ENCODE peak calls at places on chromosomes 1 and 21, in nine cellular contexts. Q is neural progenitor cell, R is BE2C, J is fibroblast of mammary gland, K is DND-41, W is body of pancreas, D is endothelial cell, L is breast epithelium, O is AG09309. S is an unnamed sample.

GRCh38 chr1:198641506-198641905 is 2.7 kb downstream of the PTPRC start:
- DNase-seq in Q (no peak), R (no peak), J (peak), K (no peak), W (no peak), D (no peak), L (no peak), O (no peak), S (no peak)

GRCh38 chr1:43432907-43433306 is 20.8 kb downstream of the HYI start:
- DNase-seq in Q (no peak), R (no peak), J (no peak), K (no peak), W (no peak), D (no peak), L (peak), O (no peak), S (no peak)

GRCh38 chr1:159917533-159917932 is 7.8 kb downstream of the TAGLN2 start:
- DNase-seq in Q (peak), R (no peak), J (no peak), K (no peak), W (peak), D (no peak), L (no peak), O (no peak), S (no peak)

GRCh38 chr1:115469703-115470476 is 131.8 kb upstream of the NGF start:
- DNase-seq in Q (peak), R (peak), J (peak), K (peak), W (peak), D (peak), L (no peak), O (no peak), S (peak)

GRCh38 chr1:72241397-72241796 is 40.9 kb downstream of the NEGR1 start:
- DNase-seq in Q (no peak), R (no peak), J (peak), K (no peak), W (no peak), D (no peak), L (no peak), O (no peak), S (no peak)

GRCh38 chr1:9671377-9672140 is 20.0 kb downstream of the PIK3CD start:
- DNase-seq in Q (no peak), R (no peak), J (peak), K (no peak), W (no peak), D (no peak), L (no peak), O (no peak), S (no peak)

GRCh38 chr1:226798427-226799411 is 59.6 kb upstream of the ITPKB start:
- DNase-seq in Q (no peak), R (no peak), J (no peak), K (peak), W (no peak), D (peak), L (no peak), O (no peak), S (no peak)

GRCh38 chr1:225441314-225442119 is 13.7 kb upstream of the LBR start:
- DNase-seq in Q (no peak), R (no peak), J (peak), K (no peak), W (peak), D (no peak), L (no peak), O (no peak), S (no peak)

GRCh38 chr1:27634982-27635362 is at the start of gene FGR:
- DNase-seq in Q (no peak), R (no peak), J (no peak), K (no peak), W (no peak), D (no peak), L (no peak), O (no peak), S (no peak)

GRCh38 chr1:59122527-59122926 is 174.4 kb upstream of the FGGY start:
- DNase-seq in Q (no peak), R (no peak), J (no peak), K (no peak), W (no peak), D (no peak), L (no peak), O (no peak), S (no peak)

GRCh38 chr1:203572134-203572625 is 54.5 kb upstream of the ATP2B4 start:
- DNase-seq in Q (peak), R (no peak), J (no peak), K (no peak), W (no peak), D (peak), L (no peak), O (no peak), S (peak)

GRCh38 chr1:226783202-226783601 is 44.1 kb upstream of the ITPKB start:
- DNase-seq in Q (no peak), R (no peak), J (no peak), K (no peak), W (no peak), D (no peak), L (no peak), O (no peak), S (no peak)

GRCh38 chr1:83857108-83857507 is 141.8 kb downstream of the TTLL7 start:
- DNase-seq in Q (peak), R (no peak), J (peak), K (no peak), W (no peak), D (no peak), L (no peak), O (peak), S (no peak)

GRCh38 chr1:46342084-46342656 is 1.6 kb downstream of the NSUN4 start:
- DNase-seq in Q (peak), R (no peak), J (peak), K (no peak), W (no peak), D (peak), L (no peak), O (no peak), S (peak)

GRCh38 chr1:70487910-70488665 is 77.0 kb downstream of the CTH start:
- DNase-seq in Q (peak), R (peak), J (peak), K (no peak), W (peak), D (peak), L (no peak), O (no peak), S (peak)

GRCh38 chr1:117210386-117210785 is 341 bp downstream of the VTCN1 start:
- DNase-seq in Q (no peak), R (no peak), J (no peak), K (no peak), W (peak), D (no peak), L (no peak), O (no peak), S (no peak)

GRCh38 chr1:54812801-54813478 is 11.8 kb upstream of the TTC22 start:
- DNase-seq in Q (no peak), R (no peak), J (no peak), K (no peak), W (peak), D (no peak), L (no peak), O (no peak), S (no peak)

GRCh38 chr1:196071452-196071851 is 536.8 kb downstream of the KCNT2 start:
- DNase-seq in Q (no peak), R (no peak), J (no peak), K (no peak), W (no peak), D (no peak), L (no peak), O (no peak), S (no peak)

GRCh38 chr21:45523411-45524101 is 18.7 kb downstream of the SLC19A1 start:
- DNase-seq in Q (no peak), R (peak), J (no peak), K (no peak), W (peak), D (no peak), L (peak), O (no peak), S (peak)

GRCh38 chr1:38009088-38009840 is 3.3 kb upstream of the UTP11 start:
- DNase-seq in Q (peak), R (no peak), J (peak), K (peak), W (no peak), D (no peak), L (no peak), O (peak), S (no peak)

GRCh38 chr1:117051224-117052064 is 8.7 kb upstream of the TTF2 start:
- DNase-seq in Q (no peak), R (no peak), J (peak), K (no peak), W (no peak), D (no peak), L (peak), O (no peak), S (no peak)

GRCh38 chr1:6603424-6603850 is 768 bp upstream of the KLHL21 start:
- DNase-seq in Q (peak), R (peak), J (peak), K (no peak), W (peak), D (peak), L (no peak), O (no peak), S (peak)

GRCh38 chr1:212514056-212514614 is 81.4 kb downstream of the NENF start:
- DNase-seq in Q (no peak), R (peak), J (peak), K (no peak), W (peak), D (no peak), L (no peak), O (no peak), S (peak)

GRCh38 chr1:155305881-155306391 is 2.7 kb upstream of the FDPS start:
- DNase-seq in Q (no peak), R (no peak), J (peak), K (no peak), W (peak), D (no peak), L (no peak), O (peak), S (no peak)

GRCh38 chr1:87757700-87758099 is 429.0 kb downstream of the LMO4 start:
- DNase-seq in Q (no peak), R (no peak), J (peak), K (no peak), W (no peak), D (no peak), L (no peak), O (no peak), S (no peak)

GRCh38 chr1:205704891-205705290 is 24.6 kb upstream of the SLC45A3 start:
- DNase-seq in Q (no peak), R (no peak), J (no peak), K (no peak), W (no peak), D (no peak), L (no peak), O (no peak), S (no peak)

GRCh38 chr1:206461602-206462455 is 8.4 kb upstream of the IKBKE start:
- DNase-seq in Q (peak), R (peak), J (peak), K (peak), W (peak), D (peak), L (no peak), O (no peak), S (peak)

GRCh38 chr1:153623091-153623490 is 4.2 kb downstream of the S100A13 start:
- DNase-seq in Q (no peak), R (no peak), J (no peak), K (no peak), W (no peak), D (no peak), L (no peak), O (no peak), S (no peak)

GRCh38 chr1:110152133-110152785 is 2.0 kb downstream of the SLC6A17 start:
- DNase-seq in Q (no peak), R (no peak), J (peak), K (no peak), W (no peak), D (no peak), L (no peak), O (no peak), S (no peak)

GRCh38 chr1:110148961-110149360 is 1.3 kb upstream of the SLC6A17 start:
- DNase-seq in Q (peak), R (no peak), J (peak), K (no peak), W (no peak), D (no peak), L (no peak), O (no peak), S (no peak)

GRCh38 chr1:110151175-110151715 is 951 bp downstream of the SLC6A17 start:
- DNase-seq in Q (peak), R (no peak), J (peak), K (no peak), W (no peak), D (peak), L (no peak), O (no peak), S (no peak)

GRCh38 chr1:110153407-110153950 is 3.2 kb downstream of the SLC6A17 start:
- DNase-seq in Q (no peak), R (no peak), J (no peak), K (no peak), W (no peak), D (no peak), L (no peak), O (no peak), S (no peak)

DNA sequence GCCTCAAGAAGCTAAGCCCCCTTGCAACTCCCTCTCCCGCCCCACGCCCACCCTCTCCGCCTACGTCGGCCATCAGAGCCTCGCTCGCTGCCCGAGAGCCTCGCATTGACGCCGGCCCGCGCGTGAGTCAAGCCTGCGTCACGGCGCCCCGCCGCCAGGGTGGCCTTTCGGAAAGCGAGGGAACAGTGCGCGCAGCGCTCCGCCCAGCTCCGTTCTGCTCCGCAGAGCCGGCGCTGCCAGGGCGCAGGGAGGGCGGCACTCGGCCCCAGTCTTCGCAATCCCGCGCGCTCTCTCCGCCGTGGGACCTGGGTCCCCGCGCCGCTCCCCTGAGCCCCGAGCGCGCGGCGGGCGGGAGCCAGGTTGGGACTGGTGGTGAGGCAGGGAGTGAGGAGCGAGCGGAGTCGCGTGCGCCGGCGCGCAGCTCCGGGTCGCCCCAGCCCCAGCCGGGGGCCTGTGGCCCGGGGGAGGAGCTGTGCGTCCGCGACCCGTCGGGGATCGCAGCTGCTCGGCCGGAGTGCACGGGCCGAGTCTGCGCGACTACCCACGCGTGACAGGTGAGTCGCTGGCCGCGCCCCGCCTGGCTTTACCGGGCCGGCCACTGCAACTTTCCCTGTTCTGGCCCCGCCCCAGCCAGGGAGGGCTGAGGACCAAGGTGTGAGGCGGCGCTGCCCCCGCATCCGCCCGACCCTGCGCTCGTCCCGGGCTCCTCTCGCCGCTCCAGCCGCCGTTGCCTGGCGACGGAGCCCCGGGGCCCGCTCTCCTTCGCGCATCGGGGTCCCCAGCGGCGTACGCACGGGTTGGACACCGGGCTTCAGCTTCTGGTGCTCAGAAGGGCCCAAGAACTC is at the start of gene SLC6A17:
- DNase-seq in Q (peak), R (peak), J (peak), K (no peak), W (peak), D (peak), L (no peak), O (no peak), S (peak)
- TF ChIP-seq CTCF in Q (peak), R (no peak), J (no peak), K (no peak), W (peak), D (peak), L (no peak), O (no peak), S (peak)

DNA sequence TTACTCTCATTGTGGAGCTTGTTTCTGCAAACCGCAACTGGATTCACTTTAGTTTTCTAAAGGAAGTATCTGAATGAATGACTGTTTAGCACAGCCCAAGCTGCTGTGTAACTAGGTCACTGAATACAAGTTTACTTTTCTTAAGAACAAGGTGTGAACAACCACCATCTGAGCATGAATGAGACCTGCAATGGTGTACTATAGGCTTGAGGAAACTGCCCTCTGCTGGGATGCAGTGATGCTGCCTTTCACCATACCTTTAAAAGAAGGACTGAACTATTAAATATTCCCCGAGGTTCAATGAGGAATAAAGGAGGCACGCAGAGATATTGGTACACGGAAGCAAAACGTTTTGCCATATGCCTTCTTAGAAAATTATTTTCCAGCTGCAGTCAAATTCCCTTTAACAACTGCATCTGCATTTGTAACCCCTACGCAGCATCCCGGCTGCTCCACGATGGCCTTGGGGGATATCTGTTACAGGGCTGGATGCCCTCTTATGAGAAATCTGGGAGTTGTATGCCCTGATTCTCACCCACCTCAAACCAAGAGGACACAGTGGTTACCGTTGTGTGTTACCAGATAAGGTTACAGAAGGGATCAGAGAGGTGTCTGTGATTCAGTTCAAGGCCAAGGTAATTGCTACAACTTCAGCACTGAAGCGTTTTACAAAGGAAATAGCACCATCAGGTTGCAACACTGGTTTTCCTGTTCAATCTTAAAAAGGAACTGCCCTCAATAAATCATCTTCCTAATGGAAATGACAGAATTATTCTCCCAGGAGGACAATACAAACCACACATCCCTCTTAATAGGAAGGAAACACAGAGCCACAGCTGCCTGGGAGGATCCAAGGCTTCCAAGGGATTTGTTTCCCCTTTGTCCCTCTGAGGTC is 470.5 kb downstream of the LTN1 start:
- DNase-seq in Q (peak), R (peak), J (peak), K (peak), W (no peak), D (peak), L (no peak), O (peak), S (no peak)
- TF ChIP-seq CTCF in Q (peak), R (peak), J (peak), K (peak), W (no peak), D (no peak), L (no peak), O (peak), S (no peak)

GRCh38 chr1:85894651-85895050 is 186.4 kb upstream of the ZNHIT6 start:
- DNase-seq in Q (peak), R (peak), J (peak), K (peak), W (no peak), D (peak), L (no peak), O (peak), S (peak)
- TF ChIP-seq CTCF in Q (peak), R (peak), J (peak), K (peak), W (peak), D (peak), L (no peak), O (peak), S (peak)

DNA sequence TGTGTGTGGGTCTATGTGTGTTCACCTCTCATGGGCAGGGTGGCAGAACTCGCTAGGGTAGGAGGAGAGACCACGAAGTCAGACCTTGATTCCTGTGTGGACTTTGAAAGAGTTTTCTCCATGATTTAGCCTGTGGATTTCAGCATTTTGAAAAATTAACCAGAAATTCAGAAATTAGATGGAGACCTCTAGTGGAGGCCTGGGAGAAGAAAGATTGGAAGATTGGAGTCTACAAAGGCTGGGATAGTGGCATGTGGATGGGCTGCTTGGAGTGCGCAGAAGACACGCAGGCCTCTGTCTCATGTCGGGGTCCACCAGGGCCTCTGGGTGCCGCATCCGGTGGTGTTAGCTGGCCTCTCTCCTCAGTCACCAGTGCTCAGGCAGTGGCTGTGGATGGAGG is 18.9 kb upstream of the IGSF5 start:
- DNase-seq in Q (no peak), R (no peak), J (no peak), K (no peak), W (no peak), D (no peak), L (no peak), O (no peak), S (no peak)
- TF ChIP-seq CTCF in Q (no peak), R (peak), J (no peak), K (no peak), W (no peak), D (no peak), L (no peak), O (no peak), S (no peak)

GRCh38 chr1:41918450-41919043 is at the start of gene HIVEP3:
- DNase-seq in Q (peak), R (peak), J (peak), K (peak), W (no peak), D (no peak), L (no peak), O (no peak), S (no peak)
- TF ChIP-seq CTCF in Q (peak), R (peak), J (peak), K (peak), W (peak), D (no peak), L (peak), O (peak), S (no peak)

GRCh38 chr1:119794856-119795255 is 16.4 kb downstream of the REG4 start:
- DNase-seq in Q (no peak), R (no peak), J (peak), K (no peak), W (no peak), D (no peak), L (no peak), O (no peak), S (no peak)
- TF ChIP-seq CTCF in Q (no peak), R (no peak), J (no peak), K (no peak), W (no peak), D (no peak), L (no peak), O (no peak), S (no peak)

GRCh38 chr21:33703750-33704606 is 61.7 kb downstream of the ITSN1 start:
- DNase-seq in Q (no peak), R (no peak), J (no peak), K (no peak), W (no peak), D (peak), L (no peak), O (no peak), S (no peak)

GRCh38 chr21:33707846-33708245 is 65.5 kb downstream of the ITSN1 start:
- DNase-seq in Q (no peak), R (no peak), J (no peak), K (no peak), W (no peak), D (no peak), L (no peak), O (no peak), S (no peak)

GRCh38 chr21:33712022-33712803 is 69.9 kb downstream of the ITSN1 start:
- DNase-seq in Q (no peak), R (no peak), J (no peak), K (no peak), W (no peak), D (no peak), L (no peak), O (no peak), S (no peak)

DNA sequence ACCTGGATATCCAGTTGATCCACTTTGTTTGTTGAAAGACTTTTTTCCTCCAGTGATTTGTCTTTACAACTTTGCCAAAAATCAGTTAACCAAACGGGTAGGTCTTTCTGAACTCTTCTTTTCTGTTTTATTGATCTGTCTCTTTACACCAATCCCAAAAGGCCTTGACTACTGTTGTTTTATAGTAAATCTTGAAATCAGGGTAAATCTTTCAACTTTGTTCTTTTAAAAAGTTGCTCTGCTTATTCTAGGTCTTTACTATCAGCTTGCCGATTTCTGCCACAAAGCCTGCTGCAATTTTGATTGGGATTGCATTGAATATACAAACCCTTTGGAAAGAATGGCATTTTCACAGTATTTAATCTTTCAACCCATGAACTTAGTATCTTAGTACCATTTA is 66.6 kb downstream of the ITSN1 start:
- DNase-seq in Q (no peak), R (no peak), J (no peak), K (no peak), W (no peak), D (no peak), L (no peak), O (no peak), S (no peak)
- TF ChIP-seq CTCF in Q (no peak), R (no peak), J (no peak), K (no peak), W (no peak), D (no peak), L (no peak), O (no peak), S (no peak)

S was measured in nephron progenitor cell.